ENCODE peak calls at places on chromosomes 11 and 22, in nine cellular contexts. One of them, this sample, is unnamed. For H3K4me1 and H3K9me3, the result is how much of the 10 kb centered on the place peaks cover.

GRCh38 chr22:35984183-35984710 is 44.4 kb downstream of the RBFOX2 start:
- DNase-seq in right lobe of liver: no peak
- DNase-seq in A549: no peak
- DNase-seq in fibroblast of lung: no peak
- DNase-seq in HCT116: no peak
- DNase-seq in heart right ventricle: no peak
- DNase-seq in neuronal stem cell: no peak
- DNase-seq in tibial nerve: no peak
- DNase-seq in lower lobe of right lung: no peak
- DNase-seq in this sample: no peak

GRCh38 chr11:120704256-120704750 is 192.8 kb downstream of the GRIK4 start:
- DNase-seq in lower lobe of right lung: no peak
- DNase-seq in HCT116: no peak
- DNase-seq in heart right ventricle: no peak
- DNase-seq in neuronal stem cell: no peak
- DNase-seq in tibial nerve: no peak
- DNase-seq in A549: no peak
- DNase-seq in right lobe of liver: no peak
- DNase-seq in fibroblast of lung: no peak
- DNase-seq in this sample: no peak

GRCh38 chr22:24516301-24516737 is 21.2 kb downstream of the UPB1 start:
- DNase-seq in A549: peak
- DNase-seq in right lobe of liver: no peak
- DNase-seq in neuronal stem cell: no peak
- DNase-seq in HCT116: no peak
- DNase-seq in lower lobe of right lung: no peak
- DNase-seq in fibroblast of lung: peak
- DNase-seq in heart right ventricle: no peak
- DNase-seq in tibial nerve: no peak
- DNase-seq in this sample: no peak

GRCh38 chr11:122424636-122425035 is 230.9 kb upstream of the UBASH3B start:
- DNase-seq in neuronal stem cell: no peak
- DNase-seq in lower lobe of right lung: no peak
- DNase-seq in tibial nerve: no peak
- DNase-seq in fibroblast of lung: peak
- DNase-seq in A549: no peak
- DNase-seq in heart right ventricle: no peak
- DNase-seq in HCT116: no peak
- DNase-seq in right lobe of liver: no peak
- DNase-seq in this sample: no peak

GRCh38 chr11:118051136-118051610 is 25.7 kb upstream of the TMPRSS4 start:
- DNase-seq in right lobe of liver: no peak
- DNase-seq in fibroblast of lung: no peak
- DNase-seq in heart right ventricle: no peak
- DNase-seq in neuronal stem cell: no peak
- DNase-seq in HCT116: no peak
- DNase-seq in A549: no peak
- DNase-seq in lower lobe of right lung: no peak
- DNase-seq in tibial nerve: no peak
- DNase-seq in this sample: no peak

GRCh38 chr11:130439160-130439519 is 9.3 kb upstream of the ADAMTS15 start:
- DNase-seq in tibial nerve: no peak
- DNase-seq in lower lobe of right lung: no peak
- DNase-seq in A549: no peak
- DNase-seq in heart right ventricle: no peak
- DNase-seq in HCT116: no peak
- DNase-seq in neuronal stem cell: no peak
- DNase-seq in fibroblast of lung: no peak
- DNase-seq in right lobe of liver: no peak
- DNase-seq in this sample: no peak

GRCh38 chr22:31681625-31682345 is 19.8 kb upstream of the PISD start:
- DNase-seq in heart right ventricle: no peak
- DNase-seq in lower lobe of right lung: no peak
- DNase-seq in neuronal stem cell: no peak
- DNase-seq in A549: no peak
- DNase-seq in tibial nerve: no peak
- DNase-seq in HCT116: no peak
- DNase-seq in fibroblast of lung: peak
- DNase-seq in right lobe of liver: no peak
- DNase-seq in this sample: peak

GRCh38 chr11:57650739-57651090 is 1.0 kb upstream of the YPEL4 start:
- DNase-seq in lower lobe of right lung: no peak
- DNase-seq in fibroblast of lung: no peak
- DNase-seq in HCT116: no peak
- DNase-seq in heart right ventricle: no peak
- DNase-seq in right lobe of liver: no peak
- DNase-seq in neuronal stem cell: no peak
- DNase-seq in A549: no peak
- DNase-seq in tibial nerve: no peak
- DNase-seq in this sample: no peak

GRCh38 chr11:120342226-120342625 is 6.0 kb downstream of the ARHGEF12 start:
- DNase-seq in lower lobe of right lung: no peak
- DNase-seq in right lobe of liver: no peak
- DNase-seq in A549: no peak
- DNase-seq in neuronal stem cell: no peak
- DNase-seq in tibial nerve: no peak
- DNase-seq in heart right ventricle: no peak
- DNase-seq in HCT116: no peak
- DNase-seq in fibroblast of lung: no peak
- DNase-seq in this sample: no peak

GRCh38 chr11:17476317-17477083 is at the start of gene ABCC8:
- DNase-seq in lower lobe of right lung: no peak
- DNase-seq in right lobe of liver: no peak
- DNase-seq in neuronal stem cell: no peak
- DNase-seq in fibroblast of lung: no peak
- DNase-seq in A549: peak
- DNase-seq in heart right ventricle: no peak
- DNase-seq in tibial nerve: no peak
- DNase-seq in HCT116: no peak
- DNase-seq in this sample: no peak

DNA sequence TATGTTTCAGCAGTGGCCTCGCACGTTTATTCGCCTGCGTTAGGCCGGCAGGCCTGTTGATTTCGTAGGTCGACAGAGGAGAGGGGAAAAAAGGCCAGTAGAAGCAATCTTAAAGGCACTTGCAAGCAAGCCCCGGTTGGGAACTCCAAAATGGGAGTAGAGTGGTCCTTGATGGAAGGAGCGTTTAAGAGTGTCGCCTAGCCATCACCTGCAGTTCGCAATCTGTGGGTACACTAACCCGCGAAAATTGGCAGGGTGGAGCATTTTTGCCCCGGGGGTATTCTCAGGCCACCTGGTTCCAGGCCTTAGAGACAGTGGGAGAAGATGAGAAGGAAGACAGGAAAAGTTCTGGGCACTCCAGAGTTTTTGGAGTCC is 1.1 kb downstream of the EWSR1 start:
- DNase-seq in heart right ventricle: no peak
- DNase-seq in lower lobe of right lung: no peak
- DNase-seq in tibial nerve: no peak
- DNase-seq in neuronal stem cell: no peak
- DNase-seq in HCT116: no peak
- DNase-seq in right lobe of liver: no peak
- DNase-seq in A549: no peak
- DNase-seq in fibroblast of lung: no peak
- DNase-seq in this sample: no peak
- H3K4me1 ChIP-seq in heart right ventricle: under half
- H3K4me1 ChIP-seq in lower lobe of right lung: half or more
- H3K4me1 ChIP-seq in tibial nerve: half or more
- H3K4me1 ChIP-seq in neuronal stem cell: under half
- H3K4me1 ChIP-seq in HCT116: under half
- H3K4me1 ChIP-seq in right lobe of liver: under half
- H3K4me1 ChIP-seq in A549: under half
- H3K4me1 ChIP-seq in fibroblast of lung: under half
- H3K4me1 ChIP-seq in this sample: under half

GRCh38 chr22:38491707-38492348 is 14.3 kb downstream of the DDX17 start:
- DNase-seq in A549: no peak
- DNase-seq in right lobe of liver: no peak
- DNase-seq in fibroblast of lung: no peak
- DNase-seq in HCT116: no peak
- DNase-seq in tibial nerve: no peak
- DNase-seq in heart right ventricle: no peak
- DNase-seq in neuronal stem cell: no peak
- DNase-seq in lower lobe of right lung: no peak
- DNase-seq in this sample: no peak

GRCh38 chr22:38497869-38498268 is 8.2 kb downstream of the DDX17 start:
- DNase-seq in neuronal stem cell: no peak
- DNase-seq in A549: no peak
- DNase-seq in heart right ventricle: no peak
- DNase-seq in tibial nerve: no peak
- DNase-seq in fibroblast of lung: no peak
- DNase-seq in HCT116: no peak
- DNase-seq in right lobe of liver: no peak
- DNase-seq in lower lobe of right lung: no peak
- DNase-seq in this sample: no peak

GRCh38 chr22:38494939-38495338 is 11.2 kb downstream of the DDX17 start:
- DNase-seq in lower lobe of right lung: no peak
- DNase-seq in HCT116: no peak
- DNase-seq in heart right ventricle: no peak
- DNase-seq in neuronal stem cell: no peak
- DNase-seq in fibroblast of lung: no peak
- DNase-seq in tibial nerve: no peak
- DNase-seq in A549: no peak
- DNase-seq in right lobe of liver: no peak
- DNase-seq in this sample: no peak

GRCh38 chr22:38490915-38491314 is 15.2 kb downstream of the DDX17 start:
- DNase-seq in tibial nerve: peak
- DNase-seq in A549: peak
- DNase-seq in fibroblast of lung: peak
- DNase-seq in neuronal stem cell: no peak
- DNase-seq in right lobe of liver: peak
- DNase-seq in heart right ventricle: peak
- DNase-seq in HCT116: no peak
- DNase-seq in lower lobe of right lung: no peak
- DNase-seq in this sample: peak

GRCh38 chr22:38494498-38494897 is 11.6 kb downstream of the DDX17 start:
- DNase-seq in A549: no peak
- DNase-seq in HCT116: no peak
- DNase-seq in neuronal stem cell: no peak
- DNase-seq in heart right ventricle: no peak
- DNase-seq in lower lobe of right lung: no peak
- DNase-seq in tibial nerve: no peak
- DNase-seq in fibroblast of lung: peak
- DNase-seq in right lobe of liver: no peak
- DNase-seq in this sample: no peak
- H3K27ac ChIP-seq in A549: no peak
- H3K27ac ChIP-seq in HCT116: no peak
- H3K27ac ChIP-seq in neuronal stem cell: no peak
- H3K27ac ChIP-seq in heart right ventricle: no peak
- H3K27ac ChIP-seq in lower lobe of right lung: no peak
- H3K27ac ChIP-seq in tibial nerve: no peak
- H3K27ac ChIP-seq in fibroblast of lung: no peak
- H3K27ac ChIP-seq in right lobe of liver: no peak
- H3K27ac ChIP-seq in this sample: no peak

GRCh38 chr11:70646272-70647049 is 248.1 kb downstream of the CTTN start:
- DNase-seq in heart right ventricle: no peak
- DNase-seq in tibial nerve: no peak
- DNase-seq in lower lobe of right lung: no peak
- DNase-seq in fibroblast of lung: no peak
- DNase-seq in neuronal stem cell: no peak
- DNase-seq in A549: no peak
- DNase-seq in HCT116: no peak
- DNase-seq in right lobe of liver: no peak
- DNase-seq in this sample: no peak

GRCh38 chr11:70647188-70648166 is 249.1 kb downstream of the CTTN start:
- DNase-seq in heart right ventricle: no peak
- DNase-seq in tibial nerve: no peak
- DNase-seq in A549: no peak
- DNase-seq in lower lobe of right lung: no peak
- DNase-seq in HCT116: no peak
- DNase-seq in right lobe of liver: no peak
- DNase-seq in neuronal stem cell: no peak
- DNase-seq in fibroblast of lung: no peak
- DNase-seq in this sample: no peak

GRCh38 chr11:70643642-70644041 is 245.3 kb downstream of the CTTN start:
- DNase-seq in tibial nerve: no peak
- DNase-seq in lower lobe of right lung: no peak
- DNase-seq in neuronal stem cell: no peak
- DNase-seq in fibroblast of lung: no peak
- DNase-seq in heart right ventricle: no peak
- DNase-seq in HCT116: no peak
- DNase-seq in right lobe of liver: no peak
- DNase-seq in A549: no peak
- DNase-seq in this sample: no peak

GRCh38 chr11:70644343-70645060 is 246.2 kb downstream of the CTTN start:
- DNase-seq in fibroblast of lung: no peak
- DNase-seq in lower lobe of right lung: no peak
- DNase-seq in right lobe of liver: no peak
- DNase-seq in HCT116: no peak
- DNase-seq in A549: no peak
- DNase-seq in tibial nerve: no peak
- DNase-seq in neuronal stem cell: no peak
- DNase-seq in heart right ventricle: no peak
- DNase-seq in this sample: no peak

GRCh38 chr11:70645537-70645936 is 247.2 kb downstream of the CTTN start:
- DNase-seq in fibroblast of lung: no peak
- DNase-seq in right lobe of liver: no peak
- DNase-seq in heart right ventricle: no peak
- DNase-seq in tibial nerve: no peak
- DNase-seq in A549: no peak
- DNase-seq in lower lobe of right lung: no peak
- DNase-seq in neuronal stem cell: no peak
- DNase-seq in HCT116: no peak
- DNase-seq in this sample: no peak
- H3K9me3 ChIP-seq in fibroblast of lung: under half
- H3K9me3 ChIP-seq in right lobe of liver: under half
- H3K9me3 ChIP-seq in heart right ventricle: under half
- H3K9me3 ChIP-seq in tibial nerve: under half
- H3K9me3 ChIP-seq in A549: under half
- H3K9me3 ChIP-seq in lower lobe of right lung: under half
- H3K9me3 ChIP-seq in neuronal stem cell: under half
- H3K9me3 ChIP-seq in HCT116: under half
- H3K9me3 ChIP-seq in this sample: under half

GRCh38 chr22:45233386-45233785 is 7.3 kb downstream of the KIAA0930 start:
- DNase-seq in right lobe of liver: no peak
- DNase-seq in heart right ventricle: no peak
- DNase-seq in A549: no peak
- DNase-seq in HCT116: no peak
- DNase-seq in tibial nerve: no peak
- DNase-seq in fibroblast of lung: no peak
- DNase-seq in lower lobe of right lung: no peak
- DNase-seq in neuronal stem cell: no peak
- DNase-seq in this sample: no peak

GRCh38 chr22:45235851-45236342 is 4.8 kb downstream of the KIAA0930 start:
- DNase-seq in HCT116: no peak
- DNase-seq in neuronal stem cell: no peak
- DNase-seq in right lobe of liver: no peak
- DNase-seq in lower lobe of right lung: no peak
- DNase-seq in heart right ventricle: no peak
- DNase-seq in fibroblast of lung: no peak
- DNase-seq in tibial nerve: no peak
- DNase-seq in A549: no peak
- DNase-seq in this sample: peak

GRCh38 chr22:45237065-45237990 is 3.4 kb downstream of the KIAA0930 start:
- DNase-seq in HCT116: no peak
- DNase-seq in tibial nerve: no peak
- DNase-seq in heart right ventricle: no peak
- DNase-seq in fibroblast of lung: no peak
- DNase-seq in A549: no peak
- DNase-seq in neuronal stem cell: no peak
- DNase-seq in right lobe of liver: peak
- DNase-seq in lower lobe of right lung: no peak
- DNase-seq in this sample: no peak

GRCh38 chr22:45233827-45234226 is 6.9 kb downstream of the KIAA0930 start:
- DNase-seq in heart right ventricle: no peak
- DNase-seq in fibroblast of lung: no peak
- DNase-seq in HCT116: no peak
- DNase-seq in A549: no peak
- DNase-seq in neuronal stem cell: no peak
- DNase-seq in right lobe of liver: no peak
- DNase-seq in lower lobe of right lung: no peak
- DNase-seq in tibial nerve: no peak
- DNase-seq in this sample: no peak

GRCh38 chr22:45235101-45235777 is 5.5 kb downstream of the KIAA0930 start:
- DNase-seq in tibial nerve: no peak
- DNase-seq in heart right ventricle: peak
- DNase-seq in right lobe of liver: no peak
- DNase-seq in fibroblast of lung: no peak
- DNase-seq in neuronal stem cell: no peak
- DNase-seq in HCT116: no peak
- DNase-seq in lower lobe of right lung: peak
- DNase-seq in A549: no peak
- DNase-seq in this sample: peak
- H3K4me1 ChIP-seq in tibial nerve: half or more
- H3K4me1 ChIP-seq in heart right ventricle: under half
- H3K4me1 ChIP-seq in right lobe of liver: under half
- H3K4me1 ChIP-seq in fibroblast of lung: under half
- H3K4me1 ChIP-seq in neuronal stem cell: under half
- H3K4me1 ChIP-seq in HCT116: under half
- H3K4me1 ChIP-seq in lower lobe of right lung: under half
- H3K4me1 ChIP-seq in A549: under half
- H3K4me1 ChIP-seq in this sample: under half